ENCODE peak calls at places on chromosomes 6 and 20, in ten cellular contexts. L is Panc1, X is stomach, U is K562, G is prostate gland, B is breast epithelium, W is GM23338, D is GM12878, A is suprapubic skin, T is H1. Z is an unnamed sample.
A peak's percentile ranks its signal among the peaks of the same experiment; 100 is the strongest.

GRCh38 chr6:170449231-170449630 is 103.9 kb downstream of the PSMB1 start:
- DNase-seq in T (no peak), W (no peak), L (no peak), D (no peak), G (no peak), B (no peak), X (no peak), U (no peak), A (no peak), Z (no peak)

GRCh38 chr6:75802366-75802765 is 53.3 kb downstream of the MYO6 start:
- DNase-seq in D (no peak), A (no peak), X (no peak), U (no peak), B (no peak), L (no peak), T (no peak), W (no peak), G (no peak), Z (no peak)

GRCh38 chr6:43509984-43510826 is at the start of gene LRRC73:
- DNase-seq in W (peak; percentile 82), T (peak; percentile 92), U (peak; percentile 86), G (peak; percentile 81), X (peak; percentile 91), B (peak; percentile 75), D (no peak), L (no peak), A (peak; percentile 89), Z (peak; percentile 84)

GRCh38 chr6:17928514-17929430 is 58.7 kb downstream of the KIF13A start:
- DNase-seq in X (no peak), D (no peak), G (no peak), T (no peak), U (no peak), W (no peak), A (no peak), B (no peak), L (no peak), Z (peak; percentile 73)

GRCh38 chr6:16322666-16323312 is 84.4 kb downstream of the GMPR start:
- DNase-seq in T (no peak), G (peak; percentile 21), A (no peak), X (peak; percentile 49), W (peak; percentile 47), D (no peak), U (peak; percentile 86), B (no peak), L (no peak), Z (no peak)

GRCh38 chr20:36308986-36309385 is 2.8 kb downstream of the DLGAP4 start:
- DNase-seq in B (no peak), L (no peak), G (no peak), W (peak; percentile 32), T (no peak), D (no peak), X (no peak), U (no peak), A (no peak), Z (no peak)

GRCh38 chr20:32752458-32753250 is 9.4 kb upstream of the COMMD7 start:
- DNase-seq in L (no peak), D (no peak), T (no peak), W (no peak), U (peak; percentile 96), X (no peak), A (no peak), B (no peak), G (no peak), Z (no peak)

GRCh38 chr6:71072508-71072907 is 115.6 kb upstream of the B3GAT2 start:
- DNase-seq in X (no peak), L (no peak), U (no peak), T (no peak), A (no peak), D (no peak), B (no peak), W (no peak), G (no peak), Z (no peak)

GRCh38 chr6:20213271-20213798 is 1.1 kb upstream of the MBOAT1 start:
- DNase-seq in L (no peak), G (no peak), T (no peak), X (no peak), U (peak; percentile 66), A (no peak), W (peak; percentile 13), D (no peak), B (no peak), Z (no peak)
- H3K4me3 ChIP-seq in L (peak overlapping the region; percentile 85), G (peak overlapping the region; percentile 68), T (peak overlapping the region; percentile 84), X (peak overlapping the region; percentile 83), U (peak overlapping the region; percentile 59), A (peak overlapping the region; percentile 73), W (peak overlapping the region; percentile 80), D (peak overlapping the region; percentile 82), B (peak overlapping the region; percentile 81), Z (no peak overlapping the region)

DNA sequence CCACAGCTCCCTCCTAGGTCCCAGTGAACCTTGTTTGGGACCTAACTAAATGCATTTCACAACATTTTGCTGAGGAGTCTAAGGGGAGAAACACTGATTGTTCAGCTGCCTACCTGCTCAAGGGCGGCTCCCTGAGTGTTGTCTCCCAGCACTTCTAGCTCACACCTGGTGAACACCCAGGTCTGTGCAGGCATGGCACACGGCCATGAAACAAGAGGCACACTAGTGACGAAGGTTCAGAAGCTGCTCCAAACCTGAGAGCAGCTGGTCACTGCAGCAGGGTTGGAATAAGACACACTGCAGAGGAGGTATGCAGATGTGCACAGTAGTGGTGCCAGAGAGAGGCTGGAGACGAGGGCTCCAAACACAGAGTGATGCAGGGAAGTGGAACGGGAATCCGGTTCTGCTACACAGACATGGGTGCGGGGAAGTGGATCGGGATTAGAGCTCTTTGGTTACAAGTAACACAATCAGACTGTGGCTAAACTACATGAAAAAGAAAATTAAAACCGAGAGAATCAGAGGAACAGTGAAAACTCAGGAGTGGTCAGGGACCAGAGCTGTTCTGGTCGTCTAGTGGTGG is 486.1 kb upstream of the CDH4 start:
- DNase-seq in G (no peak), D (no peak), T (no peak), X (no peak), W (no peak), U (no peak), L (no peak), B (no peak), A (no peak), Z (no peak)
- TF ChIP-seq POLR2AphosphoS5 in G (no peak), D (no peak), T (no peak), X (no peak), W (no peak), U (no peak), L (no peak), B (no peak), A (no peak), Z (no peak)

GRCh38 chr6:96211341-96211740 is 195.6 kb downstream of the FUT9 start:
- DNase-seq in D (no peak), T (no peak), L (no peak), B (no peak), U (no peak), W (no peak), A (no peak), G (no peak), X (no peak), Z (no peak)

GRCh38 chr6:96213768-96214167 is 198.0 kb downstream of the FUT9 start:
- DNase-seq in T (no peak), D (no peak), B (no peak), A (no peak), G (no peak), U (no peak), X (no peak), W (no peak), L (no peak), Z (no peak)

GRCh38 chr6:96212076-96212475 is 196.3 kb downstream of the FUT9 start:
- DNase-seq in X (no peak), G (no peak), T (no peak), A (no peak), D (no peak), B (no peak), U (no peak), L (no peak), W (no peak), Z (no peak)
- H3K4me3 ChIP-seq in X (no peak overlapping the region), G (no peak overlapping the region), T (no peak overlapping the region), A (no peak overlapping the region), D (no peak overlapping the region), B (no peak overlapping the region), U (no peak overlapping the region), L (no peak overlapping the region), W (no peak overlapping the region), Z (no peak overlapping the region)

GRCh38 chr20:5691918-5692618 is 58.1 kb upstream of the SHLD1 start:
- DNase-seq in X (no peak), G (no peak), T (no peak), D (peak; percentile 86), A (no peak), L (no peak), B (no peak), U (no peak), W (no peak), Z (no peak)

GRCh38 chr20:5687884-5688283 is 62.3 kb upstream of the SHLD1 start:
- DNase-seq in L (no peak), X (no peak), G (no peak), A (no peak), D (no peak), B (no peak), U (no peak), T (no peak), W (no peak), Z (no peak)

GRCh38 chr20:5686381-5687105 is 63.7 kb upstream of the SHLD1 start:
- DNase-seq in G (no peak), A (no peak), U (no peak), W (no peak), B (no peak), L (no peak), X (no peak), D (no peak), T (no peak), Z (no peak)

GRCh38 chr20:5689451-5689850 is 60.8 kb upstream of the SHLD1 start:
- DNase-seq in L (no peak), W (no peak), B (no peak), T (no peak), D (no peak), A (no peak), U (no peak), G (no peak), X (no peak), Z (no peak)

DNA sequence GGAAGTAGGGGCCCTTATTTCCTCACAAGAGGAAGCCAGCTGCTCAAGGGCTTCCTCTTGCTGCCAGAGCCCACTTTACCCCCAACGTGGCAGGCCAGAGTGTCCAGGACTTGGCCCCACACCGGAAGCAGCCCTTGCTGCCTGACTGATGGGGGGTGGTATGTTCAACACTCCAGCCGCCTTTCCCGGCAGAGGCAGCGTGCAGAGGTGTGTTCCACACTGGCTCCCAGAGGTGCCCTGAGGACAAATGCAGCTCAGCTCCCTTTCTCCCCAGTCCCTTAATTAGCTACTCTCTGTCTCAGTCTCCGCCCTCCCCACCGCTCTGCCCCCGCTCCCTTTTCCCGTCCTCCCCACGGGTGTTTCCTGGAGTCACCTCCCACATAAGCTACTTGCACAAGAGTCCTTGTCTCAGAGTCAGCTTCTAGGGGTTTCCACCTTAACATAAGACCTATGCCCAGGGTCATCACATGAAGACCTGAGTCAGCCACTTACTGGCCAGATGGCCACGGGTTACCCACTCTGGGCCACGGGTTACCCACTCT is 61.7 kb upstream of the SHLD1 start:
- DNase-seq in X (no peak), G (no peak), L (no peak), B (no peak), T (no peak), A (no peak), U (peak; percentile 18), W (no peak), D (no peak), Z (no peak)
- TF ChIP-seq POLR2AphosphoS5 in X (no peak), G (no peak), L (no peak), B (no peak), T (no peak), A (no peak), U (no peak), W (no peak), D (no peak), Z (no peak)

Z was measured in endothelial cell of umbilical vein.